ENCODE peak calls at places on chromosomes 13 and 19, in six cellular contexts. A is GM12878, E is HepG2, M is K562, J is GM12891, S is H1. B is an unnamed sample.

GRCh38 chr13:32040052-32040642 is 8.6 kb downstream of the FRY start:
- DNase-seq in A (no peak), E (no peak), M (no peak), J (no peak), S (no peak), B (no peak)

GRCh38 chr19:13459351-13459750 is 46.9 kb downstream of the CACNA1A start:
- DNase-seq in A (no peak), E (no peak), M (no peak), J (no peak), S (no peak), B (no peak)

GRCh38 chr19:41319500-41320184 is 9.7 kb downstream of the CCDC97 start:
- DNase-seq in A (no peak), E (no peak), M (no peak), J (no peak), S (no peak), B (no peak)

GRCh38 chr13:81738364-81738763 is 1397.4 kb upstream of the SPRY2 start:
- DNase-seq in A (no peak), E (no peak), M (no peak), J (no peak), S (no peak), B (no peak)

GRCh38 chr13:96003304-96003703 is 49.9 kb downstream of the UGGT2 start:
- DNase-seq in A (no peak), E (no peak), M (no peak), J (no peak), S (no peak), B (no peak)

GRCh38 chr19:3716147-3716668 is 8.0 kb downstream of the TJP3 start:
- DNase-seq in A (no peak), E (no peak), M (no peak), J (no peak), S (no peak), B (no peak)

GRCh38 chr19:19185853-19186728 is 5.9 kb downstream of the BORCS8 start:
- DNase-seq in A (no peak), E (peak), M (peak), J (peak), S (peak), B (no peak)

GRCh38 chr13:113048766-113049165 is 56.8 kb upstream of the F7 start:
- DNase-seq in A (no peak), E (no peak), M (no peak), J (no peak), S (no peak), B (no peak)

GRCh38 chr13:42970824-42971669 is 21.0 kb downstream of the EPSTI1 start:
- DNase-seq in A (no peak), E (peak), M (peak), J (no peak), S (no peak), B (no peak)

GRCh38 chr13:30898721-30899188 is 7.3 kb upstream of the MEDAG start:
- DNase-seq in A (no peak), E (peak), M (no peak), J (no peak), S (no peak), B (no peak)

GRCh38 chr19:1302534-1303239 is 17.0 kb downstream of the EFNA2 start:
- DNase-seq in A (no peak), E (no peak), M (no peak), J (no peak), S (no peak), B (no peak)

GRCh38 chr13:46509981-46510380 is 43.0 kb upstream of the LRCH1 start:
- DNase-seq in A (no peak), E (no peak), M (no peak), J (no peak), S (no peak), B (no peak)
- TF ChIP-seq TAF1 in A (no peak), E (no peak), M (no peak), J (no peak), S (no peak), B (no peak)

DNA sequence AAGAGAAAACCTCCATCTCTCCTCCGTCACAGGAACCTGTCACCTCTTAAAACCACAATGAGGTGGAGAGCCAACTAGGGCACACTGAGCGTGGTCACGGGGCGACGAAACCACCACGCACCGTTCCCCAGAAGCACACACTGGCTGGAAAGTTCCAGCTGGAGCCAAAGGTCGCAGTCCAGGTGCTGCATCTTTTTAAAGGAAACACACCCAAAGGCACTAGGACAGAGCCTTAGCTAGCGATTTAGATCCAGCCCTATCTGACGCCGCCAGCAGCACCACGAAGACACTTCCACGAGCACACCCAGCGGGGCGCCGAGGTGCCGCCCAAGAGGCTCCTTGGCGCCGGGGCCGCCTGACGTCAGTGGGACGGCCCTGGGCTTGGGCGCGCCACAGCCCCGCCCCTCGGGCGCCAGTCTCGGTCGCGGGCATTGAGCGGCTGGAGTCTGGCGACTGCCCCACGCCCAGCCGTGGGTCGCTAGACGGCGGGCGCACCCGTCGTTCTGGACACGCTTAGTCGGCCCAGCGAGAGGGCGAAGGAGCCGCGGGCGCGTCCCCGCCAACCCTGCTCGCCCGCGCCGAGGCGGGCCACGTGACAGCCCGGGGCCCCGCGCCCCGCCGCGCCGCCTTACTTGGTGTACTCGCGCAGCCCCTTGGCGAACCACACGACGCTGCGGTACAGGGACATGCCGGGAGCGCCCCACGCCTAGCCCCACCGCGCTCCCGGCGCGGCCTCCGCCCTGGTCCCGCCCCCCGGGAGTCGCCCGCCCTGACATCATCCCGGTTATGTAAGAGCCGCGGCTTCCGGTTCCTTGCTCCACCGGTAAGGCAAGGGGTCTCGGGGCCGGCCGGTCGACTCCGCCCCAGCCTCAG is at the start of gene DHRS12:
- DNase-seq in A (peak), E (peak), M (peak), J (peak), S (no peak), B (peak)
- TF ChIP-seq POLR2A in A (peak), E (peak), M (peak), J (peak), S (no peak), B (peak)

GRCh38 chr19:11849264-11849615 is 714 bp downstream of the ZNF439 start:
- DNase-seq in A (no peak), E (no peak), M (no peak), J (peak), S (no peak), B (no peak)

GRCh38 chr19:11853358-11853757 is 4.8 kb downstream of the ZNF439 start:
- DNase-seq in A (no peak), E (no peak), M (no peak), J (no peak), S (no peak), B (no peak)

GRCh38 chr19:11848200-11848593 is 329 bp upstream of the ZNF439 start:
- DNase-seq in A (no peak), E (no peak), M (no peak), J (no peak), S (no peak), B (no peak)

GRCh38 chr19:11843741-11844140 is 4.8 kb upstream of the ZNF439 start:
- DNase-seq in A (no peak), E (no peak), M (no peak), J (no peak), S (no peak), B (no peak)

DNA sequence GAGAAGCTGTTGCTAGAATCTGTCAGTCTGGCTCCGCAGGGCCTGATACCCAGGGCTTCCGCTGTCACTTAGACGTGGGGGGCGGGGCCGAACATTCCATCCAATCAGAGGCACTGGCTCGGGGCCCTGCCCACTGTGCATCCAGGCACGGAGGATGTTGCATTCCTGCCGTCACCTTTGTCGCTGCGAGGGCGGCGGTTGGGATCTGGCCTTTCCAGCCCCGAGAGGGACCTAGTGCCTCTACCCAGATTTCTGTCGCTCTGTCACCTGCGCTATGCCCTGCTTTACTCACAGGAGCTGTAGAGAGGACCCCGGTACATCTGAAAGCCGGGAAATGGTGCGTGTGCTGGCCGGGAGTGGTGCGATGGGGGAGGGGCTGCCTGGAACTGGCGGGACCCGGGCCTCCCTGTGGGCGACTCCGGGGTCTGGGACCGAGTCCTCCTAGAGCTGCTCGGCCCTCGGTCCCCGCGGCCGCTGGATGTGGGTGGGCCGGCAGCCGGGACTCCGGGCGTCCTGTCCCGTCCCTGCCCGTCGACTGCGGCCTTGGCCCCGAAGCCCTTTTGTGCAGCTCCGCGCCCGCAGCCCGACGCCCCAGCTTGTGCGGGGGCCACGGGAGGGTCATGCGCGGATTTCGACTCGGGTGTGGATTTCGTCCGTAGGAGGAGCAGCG is at the start of gene ZNF439:
- DNase-seq in A (peak), E (peak), M (peak), J (peak), S (peak), B (peak)
- TF ChIP-seq POLR2AphosphoS5 in A (no peak), E (peak), M (no peak), J (no peak), S (no peak), B (no peak)

GRCh38 chr19:48244289-48244688 is 11.4 kb downstream of the CARD8 start:
- DNase-seq in A (no peak), E (no peak), M (no peak), J (no peak), S (no peak), B (no peak)
- TF ChIP-seq TAF1 in A (no peak), E (no peak), M (no peak), J (no peak), S (no peak), B (no peak)